ENCODE peak calls at places on chromosomes 12 and 14, in six cellular contexts. I, N, P, R, M and X are unnamed samples.

GRCh38 chr12:94832780-94833760 is 170.4 kb downstream of the NDUFA12 start:
- DNase-seq in N (no peak), R (peak; percentile 29), M (peak; percentile 1), P (no peak), I (no peak), X (peak; percentile 3)

GRCh38 chr14:72565200-72565599 is 328.7 kb downstream of the DPF3 start:
- DNase-seq in M (no peak), N (no peak), P (no peak), I (no peak), R (no peak), X (no peak)

GRCh38 chr14:20631821-20632389 is 9.6 kb downstream of the OR6S1 start:
- DNase-seq in R (peak; percentile 80), P (peak; percentile 74), M (peak; percentile 56), I (peak; percentile 76), N (no peak), X (no peak)

GRCh38 chr14:58738189-58738836 is 100.6 kb downstream of the DACT1 start:
- DNase-seq in I (no peak), N (peak; percentile 77), M (peak; percentile 96), R (peak; percentile 65), P (no peak), X (no peak)

GRCh38 chr12:47305464-47305863 is 225.7 kb upstream of the AMIGO2 start:
- DNase-seq in I (no peak), M (no peak), P (no peak), N (no peak), R (no peak), X (no peak)

GRCh38 chr14:100287202-100287997 is 18.8 kb downstream of the SLC25A29 start:
- DNase-seq in R (no peak), M (no peak), N (no peak), I (peak; percentile 31), P (peak; percentile 23), X (no peak)

GRCh38 chr14:88518592-88519512 is 36.0 kb downstream of the PTPN21 start:
- DNase-seq in I (no peak), M (peak; percentile 88), R (peak; percentile 40), P (no peak), N (peak; percentile 35), X (no peak)

GRCh38 chr12:85821216-85821615 is 15.0 kb downstream of the RASSF9 start:
- DNase-seq in P (no peak), R (no peak), M (no peak), N (no peak), I (no peak), X (no peak)

GRCh38 chr12:75978677-75979076 is 52.9 kb downstream of the PHLDA1 start:
- DNase-seq in I (no peak), N (no peak), R (no peak), M (no peak), P (no peak), X (no peak)

GRCh38 chr12:74412607-74413230 is 124.9 kb upstream of the ATXN7L3B start:
- DNase-seq in M (peak; percentile 3), I (no peak), P (no peak), N (peak; percentile 2), R (peak; percentile 29), X (no peak)

GRCh38 chr12:27468241-27468640 is 21.7 kb downstream of the SMCO2 start:
- DNase-seq in R (no peak), N (no peak), I (no peak), M (no peak), P (no peak), X (no peak)

GRCh38 chr12:118190266-118190665 is 54.3 kb downstream of the PEBP1 start:
- DNase-seq in N (no peak), P (no peak), I (no peak), R (peak; percentile 50), M (peak; percentile 30), X (no peak)

GRCh38 chr14:56185991-56186390 is 67.8 kb downstream of the PELI2 start:
- DNase-seq in N (no peak), R (no peak), P (no peak), I (no peak), M (no peak), X (no peak)

GRCh38 chr14:39988939-39989338 is 556.7 kb upstream of the FBXO33 start:
- DNase-seq in I (no peak), N (no peak), M (no peak), P (no peak), R (peak; percentile 40), X (no peak)

GRCh38 chr12:114879354-114879753 is 195.4 kb upstream of the TBX3 start:
- DNase-seq in N (no peak), R (no peak), M (no peak), P (no peak), I (no peak), X (no peak)

GRCh38 chr12:90970471-90970870 is 15.5 kb upstream of the CCER1 start:
- DNase-seq in P (no peak), I (no peak), R (no peak), N (no peak), M (peak; percentile 12), X (no peak)

GRCh38 chr12:106138646-106139421 is at the start of gene NUAK1:
- DNase-seq in M (peak; percentile 45), N (no peak), I (peak; percentile 79), P (peak; percentile 82), R (peak; percentile 58), X (peak; percentile 58)

GRCh38 chr12:93833946-93834345 is 156.8 kb downstream of the CRADD start:
- DNase-seq in I (no peak), N (no peak), M (no peak), P (no peak), R (no peak), X (no peak)

GRCh38 chr14:100619382-100620305 is 32.4 kb upstream of the BEGAIN start:
- DNase-seq in M (no peak), R (no peak), I (peak; percentile 45), N (no peak), P (peak; percentile 28), X (no peak)

GRCh38 chr12:52006726-52007157 is at the start of gene TAMALIN:
- DNase-seq in P (peak; percentile 70), R (peak; percentile 85), M (peak; percentile 53), I (peak; percentile 83), N (no peak), X (peak; percentile 85)

GRCh38 chr14:50061664-50062437 is 54.5 kb downstream of the VCPKMT start:
- DNase-seq in I (peak; percentile 68), M (peak; percentile 56), N (peak; percentile 39), P (peak; percentile 74), R (peak; percentile 41), X (peak; percentile 76)

GRCh38 chr14:50063876-50064420 is 52.4 kb downstream of the VCPKMT start:
- DNase-seq in R (no peak), P (no peak), N (no peak), I (peak; percentile 25), M (no peak), X (no peak)

GRCh38 chr14:50062438-50063039 is 53.8 kb downstream of the VCPKMT start:
- DNase-seq in N (peak; percentile 75), I (peak; percentile 45), P (no peak), R (peak; percentile 77), M (peak; percentile 83), X (peak; percentile 64)

GRCh38 chr14:50059773-50060629 is 56.4 kb downstream of the VCPKMT start:
- DNase-seq in P (no peak), R (no peak), M (no peak), N (no peak), I (peak; percentile 48), X (no peak)

DNA sequence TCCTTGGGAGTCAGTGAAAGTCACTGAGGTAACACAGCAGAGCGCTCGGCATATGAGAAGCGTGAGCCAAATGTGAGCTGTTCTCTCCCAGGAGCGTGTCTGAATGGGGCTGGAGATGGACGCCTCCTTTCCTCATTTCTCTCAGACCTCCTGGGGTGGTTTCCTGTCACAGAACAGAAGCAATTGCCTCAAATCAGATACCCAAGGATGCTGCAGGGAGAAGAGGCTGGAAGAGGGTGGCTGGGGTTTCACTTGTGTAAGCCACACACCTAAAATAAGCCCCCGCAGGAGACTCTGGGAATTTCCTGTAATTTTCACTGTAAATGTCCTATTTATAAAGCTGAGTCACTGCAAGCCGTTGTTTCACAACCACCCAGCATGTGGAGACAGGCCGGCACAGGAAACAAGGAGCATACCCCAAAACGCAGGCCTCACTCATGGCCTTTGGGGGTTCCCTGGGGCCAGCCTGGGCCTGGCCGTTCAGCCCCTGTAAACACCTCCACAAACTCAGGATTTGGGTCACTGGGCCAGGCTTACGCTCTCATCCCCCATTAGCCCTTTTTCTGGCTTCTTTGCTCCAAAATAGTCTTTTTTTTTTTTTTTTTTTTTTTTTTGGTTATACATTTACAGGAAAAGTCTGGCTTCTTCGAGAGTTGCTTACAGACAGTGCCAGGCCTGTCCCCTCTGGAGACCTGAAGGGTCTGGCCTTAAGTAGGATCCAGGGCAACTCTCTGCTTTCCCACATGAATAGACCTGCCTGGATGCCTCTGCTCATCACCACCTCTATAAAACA is 55.3 kb downstream of the VCPKMT start:
- DNase-seq in M (peak; percentile 95), R (peak; percentile 96), N (peak; percentile 84), P (no peak), I (peak; percentile 64), X (peak; percentile 62)
- TF ChIP-seq CTCF in M (no peak), R (peak; percentile 28), N (peak; percentile 3), P (no peak), I (peak; percentile 12), X (no peak)

GRCh38 chr12:49232940-49233841 is 31.7 kb upstream of the TUBA1C start:
- DNase-seq in I (peak; percentile 71), R (peak; percentile 59), N (no peak), P (peak; percentile 56), M (peak; percentile 56), X (no peak)
- TF ChIP-seq CTCF in I (no peak), R (peak; percentile 25), N (no peak), P (no peak), M (peak; percentile 29), X (no peak)

DNA sequence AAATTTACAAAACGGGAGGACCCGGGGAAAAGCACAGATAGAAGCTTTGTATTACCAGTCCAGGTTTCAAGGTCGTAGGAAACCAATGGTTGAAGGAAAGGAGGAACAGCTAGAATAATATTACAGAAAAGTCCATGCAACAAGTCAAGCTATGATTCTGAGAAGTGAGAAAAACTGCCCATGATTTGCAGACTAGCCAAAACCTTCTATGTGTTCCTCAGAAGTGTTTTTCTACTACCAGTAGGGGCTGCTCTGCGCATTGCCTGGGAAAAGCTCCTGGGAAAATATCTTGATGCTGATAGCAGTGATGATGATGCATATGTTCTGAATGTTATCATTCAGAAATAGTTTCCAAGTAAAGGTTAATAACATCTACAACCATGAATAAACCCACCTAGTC is 2.2 kb downstream of the PDZRN4 start:
- DNase-seq in N (no peak), P (no peak), M (no peak), I (no peak), R (peak; percentile 18), X (no peak)
- TF ChIP-seq CTCF in N (peak; percentile 23), P (peak; percentile 28), M (peak; percentile 16), I (peak; percentile 26), R (peak; percentile 45), X (peak; percentile 7)

DNA sequence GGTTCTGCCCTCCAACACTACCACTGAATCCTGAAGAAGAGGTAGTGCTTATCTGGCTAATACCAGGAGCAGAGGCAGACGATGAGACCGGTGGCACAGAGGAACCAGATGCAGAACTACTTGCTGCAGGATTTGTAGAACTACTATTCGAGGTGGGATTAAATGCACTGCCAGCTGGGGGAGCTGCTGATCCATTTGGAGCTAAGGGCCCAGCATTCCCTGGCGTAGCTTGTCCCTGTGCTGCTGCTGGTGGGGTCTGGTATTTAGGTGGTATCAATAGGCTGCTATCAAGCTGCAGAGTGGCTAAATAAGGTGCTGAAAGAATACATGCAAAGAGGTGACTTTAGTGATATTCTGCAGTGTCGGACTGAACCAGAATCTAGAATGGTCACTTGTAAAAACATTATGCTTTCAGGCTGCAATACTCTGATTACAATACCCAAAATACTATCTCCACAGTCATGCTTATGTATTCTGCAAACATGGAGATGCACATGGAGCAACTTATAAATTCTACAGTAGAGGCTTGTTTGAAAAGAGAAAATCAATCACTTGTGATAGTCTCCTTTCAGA is 294.2 kb downstream of the MED13L start:
- DNase-seq in I (no peak), R (no peak), N (no peak), M (no peak), P (no peak), X (no peak)
- TF ChIP-seq CTCF in I (no peak), R (peak; percentile 12), N (peak; percentile 47), M (peak; percentile 25), P (peak; percentile 35), X (peak; percentile 17)

GRCh38 chr12:49626169-49626835 is 2.9 kb downstream of the PRPF40B start:
- DNase-seq in M (peak; percentile 54), R (no peak), I (no peak), N (no peak), P (no peak), X (no peak)
- TF ChIP-seq CTCF in M (peak; percentile 29), R (peak; percentile 24), I (no peak), N (peak; percentile 11), P (no peak), X (peak; percentile 30)